ENCODE peak calls at places on chromosome 5, in four cellular contexts. P is aorta; Y is activated naive CD4-positive, alpha-beta T cell; C is HT1080. Z is an unnamed sample.

GRCh38 chr5:166430491-166431319 is 1860.7 kb upstream of the WWC1 start:
- DNase-seq in C (no peak), Y (no peak), P (no peak), Z (no peak)

GRCh38 chr5:32024751-32025150 is 149.4 kb downstream of the GOLPH3 start:
- DNase-seq in P (no peak), Y (no peak), C (no peak), Z (no peak)

GRCh38 chr5:154276932-154277331 is 86.4 kb downstream of the GALNT10 start:
- DNase-seq in P (peak), C (peak), Y (no peak), Z (peak)

GRCh38 chr5:115588640-115589039 is 13.6 kb downstream of the TICAM2 start:
- DNase-seq in P (no peak), C (no peak), Y (no peak), Z (no peak)

GRCh38 chr5:180116077-180116375 is 44.5 kb upstream of the RNF130 start:
- DNase-seq in C (no peak), Y (no peak), P (no peak), Z (no peak)

GRCh38 chr5:64206653-64207052 is 41.0 kb downstream of the RNF180 start:
- DNase-seq in Y (no peak), P (no peak), C (peak), Z (peak)

GRCh38 chr5:34552129-34552528 is 104.0 kb upstream of the RAI14 start:
- DNase-seq in P (no peak), C (no peak), Y (no peak), Z (no peak)

GRCh38 chr5:142888469-142889085 is 118.4 kb downstream of the ARHGAP26 start:
- DNase-seq in P (no peak), Y (no peak), C (peak), Z (no peak)

GRCh38 chr5:61637566-61637965 is 305.5 kb downstream of the ZSWIM6 start:
- DNase-seq in Y (no peak), C (no peak), P (no peak), Z (no peak)

GRCh38 chr5:54547711-54548250 is 30.2 kb downstream of the SNX18 start:
- DNase-seq in P (peak), C (peak), Y (no peak), Z (peak)

GRCh38 chr5:179803651-179804598 is 2.7 kb downstream of the MGAT4B start:
- DNase-seq in C (peak), Y (no peak), P (peak), Z (peak)

GRCh38 chr5:168843277-168843997 is 264.3 kb upstream of the PANK3 start:
- DNase-seq in P (no peak), Y (no peak), C (no peak), Z (no peak)

GRCh38 chr5:39138892-39139291 is 64.7 kb upstream of the RICTOR start:
- DNase-seq in C (peak), P (no peak), Y (no peak), Z (peak)

GRCh38 chr5:168407222-168407621 is 79.0 kb upstream of the RARS1 start:
- DNase-seq in P (no peak), Y (no peak), C (no peak), Z (no peak)

GRCh38 chr5:14011089-14012004 is 66.9 kb upstream of the DNAH5 start:
- DNase-seq in C (peak), Y (no peak), P (peak), Z (peak)

GRCh38 chr5:14265574-14265973 is 122.4 kb downstream of the TRIO start:
- DNase-seq in C (peak), Y (no peak), P (no peak), Z (peak)

GRCh38 chr5:43900974-43901373 is 298.0 kb downstream of the NNT start:
- DNase-seq in Y (no peak), P (no peak), C (no peak), Z (no peak)

GRCh38 chr5:128534729-128535128 is 3.3 kb downstream of the FBN2 start:
- DNase-seq in Y (no peak), C (no peak), P (no peak), Z (no peak)

Z was measured in mammary epithelial cell.